ENCODE peak calls at places on chromosomes 5 and 9, in eight cellular contexts. One of them, this sample, is unnamed.

GRCh38 chr9:6818292-6818922 is 60.6 kb downstream of the KDM4C start:
- DNase-seq in aorta: no peak
- DNase-seq in activated CD8-positive, alpha-beta memory T cell treated with anti-CD3 and anti-CD28 coated beads, Interleukin-2, amount 50 U/mL, for 4 hours: no peak
- DNase-seq in GM23338: peak; percentile 41
- DNase-seq in mucosa of gallbladder: no peak
- DNase-seq in NCI-H187: no peak
- DNase-seq in NCI-H526 treated with DMSO at 0.1 percent for 48 hours: no peak
- DNase-seq in prostate gland: no peak
- DNase-seq in this sample: no peak

GRCh38 chr5:139848508-139849100 is 53.0 kb downstream of the PSD2 start:
- DNase-seq in NCI-H187: no peak
- DNase-seq in GM23338: peak; percentile 63
- DNase-seq in mucosa of gallbladder: no peak
- DNase-seq in NCI-H526 treated with DMSO at 0.1 percent for 48 hours: no peak
- DNase-seq in aorta: peak; percentile 64
- DNase-seq in activated CD8-positive, alpha-beta memory T cell treated with anti-CD3 and anti-CD28 coated beads, Interleukin-2, amount 50 U/mL, for 4 hours: peak; percentile 43
- DNase-seq in prostate gland: no peak
- DNase-seq in this sample: no peak

GRCh38 chr5:54491326-54491725 is 26.2 kb upstream of the SNX18 start:
- DNase-seq in activated CD8-positive, alpha-beta memory T cell treated with anti-CD3 and anti-CD28 coated beads, Interleukin-2, amount 50 U/mL, for 4 hours: no peak
- DNase-seq in mucosa of gallbladder: no peak
- DNase-seq in prostate gland: no peak
- DNase-seq in NCI-H526 treated with DMSO at 0.1 percent for 48 hours: no peak
- DNase-seq in GM23338: no peak
- DNase-seq in aorta: no peak
- DNase-seq in NCI-H187: no peak
- DNase-seq in this sample: no peak

GRCh38 chr9:17776735-17777134 is 197.9 kb downstream of the SH3GL2 start:
- DNase-seq in mucosa of gallbladder: no peak
- DNase-seq in activated CD8-positive, alpha-beta memory T cell treated with anti-CD3 and anti-CD28 coated beads, Interleukin-2, amount 50 U/mL, for 4 hours: no peak
- DNase-seq in GM23338: no peak
- DNase-seq in NCI-H526 treated with DMSO at 0.1 percent for 48 hours: no peak
- DNase-seq in NCI-H187: no peak
- DNase-seq in prostate gland: no peak
- DNase-seq in aorta: no peak
- DNase-seq in this sample: no peak

GRCh38 chr9:120445974-120446373 is 134.0 kb downstream of the CDK5RAP2 start:
- DNase-seq in NCI-H187: no peak
- DNase-seq in NCI-H526 treated with DMSO at 0.1 percent for 48 hours: peak; percentile 1
- DNase-seq in prostate gland: no peak
- DNase-seq in activated CD8-positive, alpha-beta memory T cell treated with anti-CD3 and anti-CD28 coated beads, Interleukin-2, amount 50 U/mL, for 4 hours: no peak
- DNase-seq in mucosa of gallbladder: no peak
- DNase-seq in aorta: no peak
- DNase-seq in GM23338: no peak
- DNase-seq in this sample: no peak

GRCh38 chr9:82939451-82939850 is 123.5 kb downstream of the RASEF start:
- DNase-seq in activated CD8-positive, alpha-beta memory T cell treated with anti-CD3 and anti-CD28 coated beads, Interleukin-2, amount 50 U/mL, for 4 hours: no peak
- DNase-seq in GM23338: no peak
- DNase-seq in prostate gland: no peak
- DNase-seq in NCI-H526 treated with DMSO at 0.1 percent for 48 hours: no peak
- DNase-seq in aorta: no peak
- DNase-seq in NCI-H187: no peak
- DNase-seq in mucosa of gallbladder: peak; percentile 73
- DNase-seq in this sample: peak; percentile 86

GRCh38 chr5:95711501-95712346 is 19.4 kb upstream of the RHOBTB3 start:
- DNase-seq in aorta: peak; percentile 46
- DNase-seq in GM23338: peak; percentile 81
- DNase-seq in prostate gland: no peak
- DNase-seq in NCI-H526 treated with DMSO at 0.1 percent for 48 hours: no peak
- DNase-seq in NCI-H187: no peak
- DNase-seq in activated CD8-positive, alpha-beta memory T cell treated with anti-CD3 and anti-CD28 coated beads, Interleukin-2, amount 50 U/mL, for 4 hours: no peak
- DNase-seq in mucosa of gallbladder: no peak
- DNase-seq in this sample: no peak

GRCh38 chr5:105735704-105736103 is 1935.0 kb downstream of the EFNA5 start:
- DNase-seq in aorta: no peak
- DNase-seq in GM23338: no peak
- DNase-seq in NCI-H187: no peak
- DNase-seq in activated CD8-positive, alpha-beta memory T cell treated with anti-CD3 and anti-CD28 coated beads, Interleukin-2, amount 50 U/mL, for 4 hours: no peak
- DNase-seq in NCI-H526 treated with DMSO at 0.1 percent for 48 hours: no peak
- DNase-seq in mucosa of gallbladder: no peak
- DNase-seq in prostate gland: no peak
- DNase-seq in this sample: no peak

GRCh38 chr9:127921592-127922120 is 4.8 kb upstream of the ST6GALNAC4 start:
- DNase-seq in aorta: peak; percentile 80
- DNase-seq in GM23338: peak; percentile 75
- DNase-seq in NCI-H187: no peak
- DNase-seq in mucosa of gallbladder: peak; percentile 74
- DNase-seq in activated CD8-positive, alpha-beta memory T cell treated with anti-CD3 and anti-CD28 coated beads, Interleukin-2, amount 50 U/mL, for 4 hours: peak; percentile 79
- DNase-seq in NCI-H526 treated with DMSO at 0.1 percent for 48 hours: no peak
- DNase-seq in prostate gland: peak; percentile 56
- DNase-seq in this sample: peak; percentile 36

GRCh38 chr5:153629496-153629895 is 139.0 kb downstream of the GRIA1 start:
- DNase-seq in aorta: no peak
- DNase-seq in NCI-H526 treated with DMSO at 0.1 percent for 48 hours: no peak
- DNase-seq in GM23338: no peak
- DNase-seq in NCI-H187: no peak
- DNase-seq in prostate gland: no peak
- DNase-seq in activated CD8-positive, alpha-beta memory T cell treated with anti-CD3 and anti-CD28 coated beads, Interleukin-2, amount 50 U/mL, for 4 hours: no peak
- DNase-seq in mucosa of gallbladder: no peak
- DNase-seq in this sample: no peak

GRCh38 chr5:23027830-23028229 is 174.7 kb upstream of the CDH12 start:
- DNase-seq in activated CD8-positive, alpha-beta memory T cell treated with anti-CD3 and anti-CD28 coated beads, Interleukin-2, amount 50 U/mL, for 4 hours: no peak
- DNase-seq in GM23338: no peak
- DNase-seq in aorta: no peak
- DNase-seq in NCI-H526 treated with DMSO at 0.1 percent for 48 hours: no peak
- DNase-seq in mucosa of gallbladder: no peak
- DNase-seq in NCI-H187: no peak
- DNase-seq in prostate gland: no peak
- DNase-seq in this sample: no peak

GRCh38 chr5:139426222-139426885 is 13.0 kb downstream of the DNAJC18 start:
- DNase-seq in NCI-H526 treated with DMSO at 0.1 percent for 48 hours: no peak
- DNase-seq in aorta: no peak
- DNase-seq in NCI-H187: no peak
- DNase-seq in prostate gland: no peak
- DNase-seq in mucosa of gallbladder: no peak
- DNase-seq in activated CD8-positive, alpha-beta memory T cell treated with anti-CD3 and anti-CD28 coated beads, Interleukin-2, amount 50 U/mL, for 4 hours: no peak
- DNase-seq in GM23338: no peak
- DNase-seq in this sample: no peak

GRCh38 chr9:108779506-108779905 is 76.3 kb downstream of the ACTL7B start:
- DNase-seq in NCI-H526 treated with DMSO at 0.1 percent for 48 hours: no peak
- DNase-seq in prostate gland: no peak
- DNase-seq in activated CD8-positive, alpha-beta memory T cell treated with anti-CD3 and anti-CD28 coated beads, Interleukin-2, amount 50 U/mL, for 4 hours: no peak
- DNase-seq in aorta: no peak
- DNase-seq in mucosa of gallbladder: no peak
- DNase-seq in NCI-H187: no peak
- DNase-seq in GM23338: no peak
- DNase-seq in this sample: no peak

GRCh38 chr9:101512116-101512515 is 21.5 kb upstream of the RNF20 start:
- DNase-seq in GM23338: peak; percentile 49
- DNase-seq in mucosa of gallbladder: no peak
- DNase-seq in prostate gland: no peak
- DNase-seq in NCI-H526 treated with DMSO at 0.1 percent for 48 hours: no peak
- DNase-seq in activated CD8-positive, alpha-beta memory T cell treated with anti-CD3 and anti-CD28 coated beads, Interleukin-2, amount 50 U/mL, for 4 hours: no peak
- DNase-seq in aorta: no peak
- DNase-seq in NCI-H187: no peak
- DNase-seq in this sample: no peak

GRCh38 chr5:92911293-92911692 is 669.7 kb downstream of the NR2F1-AS1 start:
- DNase-seq in prostate gland: no peak
- DNase-seq in activated CD8-positive, alpha-beta memory T cell treated with anti-CD3 and anti-CD28 coated beads, Interleukin-2, amount 50 U/mL, for 4 hours: no peak
- DNase-seq in aorta: no peak
- DNase-seq in mucosa of gallbladder: no peak
- DNase-seq in GM23338: peak; percentile 15
- DNase-seq in NCI-H187: no peak
- DNase-seq in NCI-H526 treated with DMSO at 0.1 percent for 48 hours: no peak
- DNase-seq in this sample: no peak

GRCh38 chr5:31733365-31733764 is 94.4 kb downstream of the PDZD2 start:
- DNase-seq in NCI-H187: no peak
- DNase-seq in prostate gland: no peak
- DNase-seq in GM23338: no peak
- DNase-seq in mucosa of gallbladder: no peak
- DNase-seq in aorta: no peak
- DNase-seq in NCI-H526 treated with DMSO at 0.1 percent for 48 hours: no peak
- DNase-seq in activated CD8-positive, alpha-beta memory T cell treated with anti-CD3 and anti-CD28 coated beads, Interleukin-2, amount 50 U/mL, for 4 hours: no peak
- DNase-seq in this sample: no peak

GRCh38 chr9:79700607-79701330 is 129.0 kb downstream of the TLE4 start:
- DNase-seq in NCI-H526 treated with DMSO at 0.1 percent for 48 hours: no peak
- DNase-seq in NCI-H187: no peak
- DNase-seq in GM23338: no peak
- DNase-seq in aorta: no peak
- DNase-seq in prostate gland: no peak
- DNase-seq in mucosa of gallbladder: no peak
- DNase-seq in activated CD8-positive, alpha-beta memory T cell treated with anti-CD3 and anti-CD28 coated beads, Interleukin-2, amount 50 U/mL, for 4 hours: no peak
- DNase-seq in this sample: no peak

GRCh38 chr5:58703925-58704324 is 121.0 kb downstream of the RAB3C start:
- DNase-seq in NCI-H187: no peak
- DNase-seq in NCI-H526 treated with DMSO at 0.1 percent for 48 hours: no peak
- DNase-seq in activated CD8-positive, alpha-beta memory T cell treated with anti-CD3 and anti-CD28 coated beads, Interleukin-2, amount 50 U/mL, for 4 hours: no peak
- DNase-seq in aorta: no peak
- DNase-seq in prostate gland: no peak
- DNase-seq in GM23338: no peak
- DNase-seq in mucosa of gallbladder: no peak
- DNase-seq in this sample: no peak

GRCh38 chr5:58133631-58134296 is 326.1 kb downstream of the PLK2 start:
- DNase-seq in aorta: no peak
- DNase-seq in activated CD8-positive, alpha-beta memory T cell treated with anti-CD3 and anti-CD28 coated beads, Interleukin-2, amount 50 U/mL, for 4 hours: no peak
- DNase-seq in GM23338: no peak
- DNase-seq in mucosa of gallbladder: no peak
- DNase-seq in NCI-H526 treated with DMSO at 0.1 percent for 48 hours: no peak
- DNase-seq in prostate gland: no peak
- DNase-seq in NCI-H187: no peak
- DNase-seq in this sample: no peak

GRCh38 chr9:78130004-78130403 is 98.4 kb upstream of the GNAQ start:
- DNase-seq in activated CD8-positive, alpha-beta memory T cell treated with anti-CD3 and anti-CD28 coated beads, Interleukin-2, amount 50 U/mL, for 4 hours: no peak
- DNase-seq in prostate gland: no peak
- DNase-seq in mucosa of gallbladder: no peak
- DNase-seq in NCI-H526 treated with DMSO at 0.1 percent for 48 hours: no peak
- DNase-seq in GM23338: peak; percentile 81
- DNase-seq in aorta: peak; percentile 73
- DNase-seq in NCI-H187: no peak
- DNase-seq in this sample: no peak

GRCh38 chr5:106154280-106154716 is 1516.4 kb downstream of the EFNA5 start:
- DNase-seq in prostate gland: no peak
- DNase-seq in GM23338: no peak
- DNase-seq in mucosa of gallbladder: no peak
- DNase-seq in NCI-H526 treated with DMSO at 0.1 percent for 48 hours: no peak
- DNase-seq in aorta: no peak
- DNase-seq in activated CD8-positive, alpha-beta memory T cell treated with anti-CD3 and anti-CD28 coated beads, Interleukin-2, amount 50 U/mL, for 4 hours: no peak
- DNase-seq in NCI-H187: no peak
- DNase-seq in this sample: no peak

GRCh38 chr9:128249914-128250838 is 25.6 kb downstream of the GOLGA2 start:
- DNase-seq in NCI-H187: peak; percentile 64
- DNase-seq in GM23338: peak; percentile 90
- DNase-seq in NCI-H526 treated with DMSO at 0.1 percent for 48 hours: no peak
- DNase-seq in mucosa of gallbladder: peak; percentile 91
- DNase-seq in prostate gland: peak; percentile 95
- DNase-seq in activated CD8-positive, alpha-beta memory T cell treated with anti-CD3 and anti-CD28 coated beads, Interleukin-2, amount 50 U/mL, for 4 hours: peak; percentile 100
- DNase-seq in aorta: peak; percentile 87
- DNase-seq in this sample: no peak

GRCh38 chr9:136560586-136560985 is 14.7 kb upstream of the NOTCH1 start:
- DNase-seq in GM23338: no peak
- DNase-seq in prostate gland: no peak
- DNase-seq in aorta: no peak
- DNase-seq in NCI-H526 treated with DMSO at 0.1 percent for 48 hours: no peak
- DNase-seq in activated CD8-positive, alpha-beta memory T cell treated with anti-CD3 and anti-CD28 coated beads, Interleukin-2, amount 50 U/mL, for 4 hours: no peak
- DNase-seq in NCI-H187: no peak
- DNase-seq in mucosa of gallbladder: no peak
- DNase-seq in this sample: no peak

GRCh38 chr9:34996905-34997279 is 7.3 kb downstream of the DNAJB5 start:
- DNase-seq in aorta: no peak
- DNase-seq in NCI-H526 treated with DMSO at 0.1 percent for 48 hours: no peak
- DNase-seq in prostate gland: no peak
- DNase-seq in activated CD8-positive, alpha-beta memory T cell treated with anti-CD3 and anti-CD28 coated beads, Interleukin-2, amount 50 U/mL, for 4 hours: no peak
- DNase-seq in GM23338: no peak
- DNase-seq in NCI-H187: no peak
- DNase-seq in mucosa of gallbladder: peak; percentile 66
- DNase-seq in this sample: peak; percentile 21

GRCh38 chr5:173327948-173328895 is at the start of gene STC2:
- DNase-seq in aorta: no peak
- DNase-seq in NCI-H187: peak; percentile 75
- DNase-seq in activated CD8-positive, alpha-beta memory T cell treated with anti-CD3 and anti-CD28 coated beads, Interleukin-2, amount 50 U/mL, for 4 hours: no peak
- DNase-seq in mucosa of gallbladder: no peak
- DNase-seq in NCI-H526 treated with DMSO at 0.1 percent for 48 hours: peak; percentile 87
- DNase-seq in prostate gland: peak; percentile 62
- DNase-seq in GM23338: peak; percentile 99
- DNase-seq in this sample: peak; percentile 82

GRCh38 chr5:52822437-52822836 is 34.7 kb downstream of the ITGA1 start:
- DNase-seq in GM23338: no peak
- DNase-seq in prostate gland: no peak
- DNase-seq in aorta: peak; percentile 80
- DNase-seq in NCI-H526 treated with DMSO at 0.1 percent for 48 hours: peak; percentile 1
- DNase-seq in mucosa of gallbladder: no peak
- DNase-seq in activated CD8-positive, alpha-beta memory T cell treated with anti-CD3 and anti-CD28 coated beads, Interleukin-2, amount 50 U/mL, for 4 hours: no peak
- DNase-seq in NCI-H187: no peak
- DNase-seq in this sample: no peak

GRCh38 chr5:33936381-33937016 is at the start of gene RXFP3:
- DNase-seq in prostate gland: no peak
- DNase-seq in aorta: no peak
- DNase-seq in mucosa of gallbladder: no peak
- DNase-seq in NCI-H526 treated with DMSO at 0.1 percent for 48 hours: no peak
- DNase-seq in GM23338: peak; percentile 59
- DNase-seq in activated CD8-positive, alpha-beta memory T cell treated with anti-CD3 and anti-CD28 coated beads, Interleukin-2, amount 50 U/mL, for 4 hours: no peak
- DNase-seq in NCI-H187: no peak
- DNase-seq in this sample: no peak

GRCh38 chr5:125595095-125595494 is 828.1 kb upstream of the GRAMD2B start:
- DNase-seq in prostate gland: no peak
- DNase-seq in GM23338: no peak
- DNase-seq in activated CD8-positive, alpha-beta memory T cell treated with anti-CD3 and anti-CD28 coated beads, Interleukin-2, amount 50 U/mL, for 4 hours: no peak
- DNase-seq in NCI-H187: no peak
- DNase-seq in aorta: peak; percentile 46
- DNase-seq in mucosa of gallbladder: peak; percentile 38
- DNase-seq in NCI-H526 treated with DMSO at 0.1 percent for 48 hours: no peak
- DNase-seq in this sample: no peak

This sample was measured in kidney glomerular epithelial cell.